ENCODE peak calls at places on chromosome 19, in eight cellular contexts. Z is omental fat pad, J is AG08396, B is BJ, I is ACHN, P is Right ventricle myocardium superior, C is neural progenitor cell, W is HTR-8/SVneo. V is an unnamed sample.

GRCh38 chr19:1470864-1471513 is 8.0 kb downstream of the C19orf25 start:
- DNase-seq in Z (no peak), J (no peak), B (no peak), I (no peak), P (no peak), C (peak; percentile 92), W (peak; percentile 37), V (no peak)

GRCh38 chr19:41926861-41927809 is 1.1 kb downstream of the ERFL start:
- DNase-seq in Z (no peak), J (no peak), B (no peak), I (no peak), P (no peak), C (no peak), W (no peak), V (no peak)

GRCh38 chr19:7857727-7858701 is 16.2 kb downstream of the PRR36 start:
- DNase-seq in Z (no peak), J (no peak), B (no peak), I (no peak), P (no peak), C (peak; percentile 90), W (no peak), V (no peak)

GRCh38 chr19:33192010-33192409 is 2.1 kb upstream of the LRP3 start:
- DNase-seq in Z (no peak), J (peak; percentile 1), B (no peak), I (no peak), P (no peak), C (peak; percentile 51), W (no peak), V (no peak)

GRCh38 chr19:5809053-5809452 is 4.2 kb downstream of the NRTN start:
- DNase-seq in Z (no peak), J (no peak), B (no peak), I (no peak), P (no peak), C (no peak), W (no peak), V (no peak)

GRCh38 chr19:23071087-23071511 is 45.7 kb upstream of the ZNF730 start:
- DNase-seq in Z (no peak), J (peak; percentile 70), B (no peak), I (no peak), P (peak; percentile 54), C (no peak), W (no peak), V (no peak)

GRCh38 chr19:45595814-45596213 is 6.2 kb downstream of the GPR4 start:
- DNase-seq in Z (no peak), J (peak; percentile 17), B (no peak), I (no peak), P (no peak), C (no peak), W (no peak), V (no peak)

GRCh38 chr19:36113895-36114762 is 546 bp downstream of the POLR2I start:
- DNase-seq in Z (no peak), J (peak; percentile 50), B (no peak), I (peak; percentile 24), P (no peak), C (peak; percentile 45), W (peak; percentile 33), V (no peak)

GRCh38 chr19:3618144-3618810 is 8.3 kb downstream of the CACTIN start:
- DNase-seq in Z (peak; percentile 64), J (peak; percentile 95), B (no peak), I (peak; percentile 41), P (peak; percentile 86), C (peak; percentile 78), W (no peak), V (no peak)

GRCh38 chr19:35031072-35031881 is 1.0 kb downstream of the SCN1B start:
- DNase-seq in Z (no peak), J (peak; percentile 86), B (no peak), I (no peak), P (peak; percentile 63), C (peak; percentile 76), W (peak; percentile 66), V (no peak)

GRCh38 chr19:50878851-50879250 is 5.6 kb downstream of the KLK2 start:
- DNase-seq in Z (no peak), J (no peak), B (no peak), I (no peak), P (no peak), C (no peak), W (no peak), V (no peak)